ENCODE peak calls at places on chromosome 6, in ten cellular contexts. One of them, this sample, is unnamed.

GRCh38 chr6:107045733-107046312 is 17.8 kb downstream of the MTRES1 start:
- DNase-seq in stromal cell of bone marrow: no peak
- DNase-seq in AG10803: no peak
- DNase-seq in NCI-H1105: no peak
- DNase-seq in KBM-7: no peak
- DNase-seq in sciatic nerve: no peak
- DNase-seq in NCI-H774: no peak
- DNase-seq in iris pigment epithelial cell: peak
- DNase-seq in neural crest cell: no peak
- DNase-seq in COR-L47: no peak
- DNase-seq in this sample: no peak

GRCh38 chr6:131949909-131950766 is 1.0 kb downstream of the CCN2 start:
- DNase-seq in stromal cell of bone marrow: peak
- DNase-seq in AG10803: peak
- DNase-seq in NCI-H1105: peak
- DNase-seq in KBM-7: peak
- DNase-seq in sciatic nerve: peak
- DNase-seq in NCI-H774: peak
- DNase-seq in iris pigment epithelial cell: peak
- DNase-seq in neural crest cell: peak
- DNase-seq in COR-L47: peak
- DNase-seq in this sample: peak

GRCh38 chr6:39913391-39913916 is 20.8 kb downstream of the MOCS1 start:
- DNase-seq in stromal cell of bone marrow: no peak
- DNase-seq in AG10803: no peak
- DNase-seq in NCI-H1105: no peak
- DNase-seq in KBM-7: no peak
- DNase-seq in sciatic nerve: no peak
- DNase-seq in NCI-H774: no peak
- DNase-seq in iris pigment epithelial cell: no peak
- DNase-seq in neural crest cell: no peak
- DNase-seq in COR-L47: no peak
- DNase-seq in this sample: no peak

GRCh38 chr6:67009818-67010217 is 1302.8 kb upstream of the EYS start:
- DNase-seq in stromal cell of bone marrow: no peak
- DNase-seq in AG10803: no peak
- DNase-seq in NCI-H1105: no peak
- DNase-seq in KBM-7: no peak
- DNase-seq in sciatic nerve: no peak
- DNase-seq in NCI-H774: no peak
- DNase-seq in iris pigment epithelial cell: no peak
- DNase-seq in neural crest cell: no peak
- DNase-seq in COR-L47: no peak
- DNase-seq in this sample: no peak

GRCh38 chr6:110509617-110510231 is 33.3 kb upstream of the SLC22A16 start:
- DNase-seq in stromal cell of bone marrow: peak
- DNase-seq in AG10803: peak
- DNase-seq in NCI-H1105: no peak
- DNase-seq in KBM-7: peak
- DNase-seq in sciatic nerve: no peak
- DNase-seq in NCI-H774: no peak
- DNase-seq in iris pigment epithelial cell: peak
- DNase-seq in neural crest cell: no peak
- DNase-seq in COR-L47: no peak
- DNase-seq in this sample: no peak

GRCh38 chr6:142975272-142975805 is 30.4 kb upstream of the HIVEP2 start:
- DNase-seq in stromal cell of bone marrow: no peak
- DNase-seq in AG10803: no peak
- DNase-seq in NCI-H1105: no peak
- DNase-seq in KBM-7: no peak
- DNase-seq in sciatic nerve: no peak
- DNase-seq in NCI-H774: no peak
- DNase-seq in iris pigment epithelial cell: no peak
- DNase-seq in neural crest cell: no peak
- DNase-seq in COR-L47: no peak
- DNase-seq in this sample: no peak

GRCh38 chr6:63740709-63741108 is 105.1 kb downstream of the PHF3 start:
- DNase-seq in stromal cell of bone marrow: peak
- DNase-seq in AG10803: peak
- DNase-seq in NCI-H1105: no peak
- DNase-seq in KBM-7: no peak
- DNase-seq in sciatic nerve: no peak
- DNase-seq in NCI-H774: no peak
- DNase-seq in iris pigment epithelial cell: peak
- DNase-seq in neural crest cell: no peak
- DNase-seq in COR-L47: no peak
- DNase-seq in this sample: no peak

GRCh38 chr6:16540804-16541752 is 220.2 kb downstream of the ATXN1 start:
- DNase-seq in stromal cell of bone marrow: no peak
- DNase-seq in AG10803: peak
- DNase-seq in NCI-H1105: no peak
- DNase-seq in KBM-7: no peak
- DNase-seq in sciatic nerve: peak
- DNase-seq in NCI-H774: no peak
- DNase-seq in iris pigment epithelial cell: no peak
- DNase-seq in neural crest cell: no peak
- DNase-seq in COR-L47: no peak
- DNase-seq in this sample: no peak

GRCh38 chr6:166413491-166413951 is 30.8 kb upstream of the MPC1 start:
- DNase-seq in stromal cell of bone marrow: no peak
- DNase-seq in AG10803: no peak
- DNase-seq in NCI-H1105: no peak
- DNase-seq in KBM-7: no peak
- DNase-seq in sciatic nerve: peak
- DNase-seq in NCI-H774: no peak
- DNase-seq in iris pigment epithelial cell: no peak
- DNase-seq in neural crest cell: no peak
- DNase-seq in COR-L47: no peak
- DNase-seq in this sample: no peak

GRCh38 chr6:43582911-43583310 is 6.9 kb downstream of the POLH start:
- DNase-seq in stromal cell of bone marrow: no peak
- DNase-seq in AG10803: peak
- DNase-seq in NCI-H1105: no peak
- DNase-seq in KBM-7: no peak
- DNase-seq in sciatic nerve: no peak
- DNase-seq in NCI-H774: no peak
- DNase-seq in iris pigment epithelial cell: no peak
- DNase-seq in neural crest cell: no peak
- DNase-seq in COR-L47: no peak
- DNase-seq in this sample: no peak

GRCh38 chr6:131453803-131454202 is 119.2 kb upstream of the ARG1 start:
- DNase-seq in stromal cell of bone marrow: no peak
- DNase-seq in AG10803: no peak
- DNase-seq in NCI-H1105: no peak
- DNase-seq in KBM-7: no peak
- DNase-seq in sciatic nerve: no peak
- DNase-seq in NCI-H774: no peak
- DNase-seq in iris pigment epithelial cell: no peak
- DNase-seq in neural crest cell: no peak
- DNase-seq in COR-L47: no peak
- DNase-seq in this sample: no peak

GRCh38 chr6:122381494-122382083 is 17.9 kb upstream of the HSF2 start:
- DNase-seq in stromal cell of bone marrow: peak
- DNase-seq in AG10803: peak
- DNase-seq in NCI-H1105: peak
- DNase-seq in KBM-7: peak
- DNase-seq in sciatic nerve: no peak
- DNase-seq in NCI-H774: peak
- DNase-seq in iris pigment epithelial cell: peak
- DNase-seq in neural crest cell: peak
- DNase-seq in COR-L47: peak
- DNase-seq in this sample: peak

GRCh38 chr6:33320315-33321181 is 3.0 kb upstream of the ZBTB22 start:
- DNase-seq in stromal cell of bone marrow: peak
- DNase-seq in AG10803: peak
- DNase-seq in NCI-H1105: no peak
- DNase-seq in KBM-7: no peak
- DNase-seq in sciatic nerve: peak
- DNase-seq in NCI-H774: no peak
- DNase-seq in iris pigment epithelial cell: peak
- DNase-seq in neural crest cell: no peak
- DNase-seq in COR-L47: no peak
- DNase-seq in this sample: no peak

GRCh38 chr6:71468841-71469750 is 180.5 kb downstream of the OGFRL1 start:
- DNase-seq in stromal cell of bone marrow: peak
- DNase-seq in AG10803: peak
- DNase-seq in NCI-H1105: no peak
- DNase-seq in KBM-7: no peak
- DNase-seq in sciatic nerve: no peak
- DNase-seq in NCI-H774: no peak
- DNase-seq in iris pigment epithelial cell: peak
- DNase-seq in neural crest cell: no peak
- DNase-seq in COR-L47: no peak
- DNase-seq in this sample: no peak

GRCh38 chr6:12504325-12504966 is 212.1 kb upstream of the PHACTR1 start:
- DNase-seq in stromal cell of bone marrow: no peak
- DNase-seq in AG10803: no peak
- DNase-seq in NCI-H1105: no peak
- DNase-seq in KBM-7: peak
- DNase-seq in sciatic nerve: no peak
- DNase-seq in NCI-H774: no peak
- DNase-seq in iris pigment epithelial cell: peak
- DNase-seq in neural crest cell: no peak
- DNase-seq in COR-L47: no peak
- DNase-seq in this sample: no peak

GRCh38 chr6:30481213-30481964 is 7.9 kb upstream of the HLA-E start:
- DNase-seq in stromal cell of bone marrow: no peak
- DNase-seq in AG10803: no peak
- DNase-seq in NCI-H1105: no peak
- DNase-seq in KBM-7: no peak
- DNase-seq in sciatic nerve: no peak
- DNase-seq in NCI-H774: no peak
- DNase-seq in iris pigment epithelial cell: no peak
- DNase-seq in neural crest cell: no peak
- DNase-seq in COR-L47: no peak
- DNase-seq in this sample: no peak

GRCh38 chr6:107323133-107323785 is 136.1 kb downstream of the PDSS2 start:
- DNase-seq in stromal cell of bone marrow: peak
- DNase-seq in AG10803: peak
- DNase-seq in NCI-H1105: no peak
- DNase-seq in KBM-7: no peak
- DNase-seq in sciatic nerve: no peak
- DNase-seq in NCI-H774: no peak
- DNase-seq in iris pigment epithelial cell: peak
- DNase-seq in neural crest cell: no peak
- DNase-seq in COR-L47: no peak
- DNase-seq in this sample: no peak

GRCh38 chr6:158665332-158665731 is 15.5 kb downstream of the SYTL3 start:
- DNase-seq in stromal cell of bone marrow: no peak
- DNase-seq in AG10803: no peak
- DNase-seq in NCI-H1105: no peak
- DNase-seq in KBM-7: no peak
- DNase-seq in sciatic nerve: no peak
- DNase-seq in NCI-H774: no peak
- DNase-seq in iris pigment epithelial cell: no peak
- DNase-seq in neural crest cell: no peak
- DNase-seq in COR-L47: no peak
- DNase-seq in this sample: no peak

GRCh38 chr6:167829513-167829912 is 2.8 kb downstream of the AFDN start:
- DNase-seq in stromal cell of bone marrow: no peak
- DNase-seq in AG10803: no peak
- DNase-seq in NCI-H1105: no peak
- DNase-seq in KBM-7: no peak
- DNase-seq in sciatic nerve: no peak
- DNase-seq in NCI-H774: no peak
- DNase-seq in iris pigment epithelial cell: no peak
- DNase-seq in neural crest cell: no peak
- DNase-seq in COR-L47: no peak
- DNase-seq in this sample: no peak

GRCh38 chr6:156780962-156781705 is 4.0 kb downstream of the ARID1B start:
- DNase-seq in stromal cell of bone marrow: no peak
- DNase-seq in AG10803: no peak
- DNase-seq in NCI-H1105: no peak
- DNase-seq in KBM-7: peak
- DNase-seq in sciatic nerve: no peak
- DNase-seq in NCI-H774: no peak
- DNase-seq in iris pigment epithelial cell: no peak
- DNase-seq in neural crest cell: no peak
- DNase-seq in COR-L47: no peak
- DNase-seq in this sample: no peak

GRCh38 chr6:3209114-3210023 is 18.1 kb downstream of the TUBB2B start:
- DNase-seq in stromal cell of bone marrow: peak
- DNase-seq in AG10803: peak
- DNase-seq in NCI-H1105: no peak
- DNase-seq in KBM-7: no peak
- DNase-seq in sciatic nerve: peak
- DNase-seq in NCI-H774: peak
- DNase-seq in iris pigment epithelial cell: peak
- DNase-seq in neural crest cell: no peak
- DNase-seq in COR-L47: peak
- DNase-seq in this sample: peak

GRCh38 chr6:25188232-25188631 is 90.9 kb upstream of the CARMIL1 start:
- DNase-seq in stromal cell of bone marrow: no peak
- DNase-seq in AG10803: no peak
- DNase-seq in NCI-H1105: no peak
- DNase-seq in KBM-7: no peak
- DNase-seq in sciatic nerve: no peak
- DNase-seq in NCI-H774: no peak
- DNase-seq in iris pigment epithelial cell: no peak
- DNase-seq in neural crest cell: no peak
- DNase-seq in COR-L47: no peak
- DNase-seq in this sample: no peak

GRCh38 chr6:155100087-155100486 is 105.0 kb downstream of the TIAM2 start:
- DNase-seq in stromal cell of bone marrow: no peak
- DNase-seq in AG10803: no peak
- DNase-seq in NCI-H1105: peak
- DNase-seq in KBM-7: no peak
- DNase-seq in sciatic nerve: no peak
- DNase-seq in NCI-H774: peak
- DNase-seq in iris pigment epithelial cell: peak
- DNase-seq in neural crest cell: no peak
- DNase-seq in COR-L47: peak
- DNase-seq in this sample: peak

GRCh38 chr6:20203561-20204528 is 8.4 kb downstream of the MBOAT1 start:
- DNase-seq in stromal cell of bone marrow: no peak
- DNase-seq in AG10803: no peak
- DNase-seq in NCI-H1105: no peak
- DNase-seq in KBM-7: no peak
- DNase-seq in sciatic nerve: no peak
- DNase-seq in NCI-H774: no peak
- DNase-seq in iris pigment epithelial cell: no peak
- DNase-seq in neural crest cell: no peak
- DNase-seq in COR-L47: no peak
- DNase-seq in this sample: no peak

GRCh38 chr6:167956983-167957492 is 40.4 kb upstream of the KIF25 start:
- DNase-seq in stromal cell of bone marrow: no peak
- DNase-seq in AG10803: peak
- DNase-seq in NCI-H1105: no peak
- DNase-seq in KBM-7: no peak
- DNase-seq in sciatic nerve: no peak
- DNase-seq in NCI-H774: no peak
- DNase-seq in iris pigment epithelial cell: peak
- DNase-seq in neural crest cell: no peak
- DNase-seq in COR-L47: no peak
- DNase-seq in this sample: no peak

GRCh38 chr6:127690092-127690491 is 113.1 kb downstream of the C6orf58 start:
- DNase-seq in stromal cell of bone marrow: peak
- DNase-seq in AG10803: peak
- DNase-seq in NCI-H1105: no peak
- DNase-seq in KBM-7: peak
- DNase-seq in sciatic nerve: no peak
- DNase-seq in NCI-H774: peak
- DNase-seq in iris pigment epithelial cell: peak
- DNase-seq in neural crest cell: no peak
- DNase-seq in COR-L47: no peak
- DNase-seq in this sample: no peak

GRCh38 chr6:42450314-42451145 is 1.2 kb downstream of the TRERF1 start:
- DNase-seq in stromal cell of bone marrow: no peak
- DNase-seq in AG10803: no peak
- DNase-seq in NCI-H1105: no peak
- DNase-seq in KBM-7: peak
- DNase-seq in sciatic nerve: no peak
- DNase-seq in NCI-H774: no peak
- DNase-seq in iris pigment epithelial cell: peak
- DNase-seq in neural crest cell: no peak
- DNase-seq in COR-L47: no peak
- DNase-seq in this sample: no peak

GRCh38 chr6:137233561-137234504 is 14.6 kb upstream of the IFNGR1 start:
- DNase-seq in stromal cell of bone marrow: peak
- DNase-seq in AG10803: peak
- DNase-seq in NCI-H1105: no peak
- DNase-seq in KBM-7: peak
- DNase-seq in sciatic nerve: no peak
- DNase-seq in NCI-H774: no peak
- DNase-seq in iris pigment epithelial cell: peak
- DNase-seq in neural crest cell: no peak
- DNase-seq in COR-L47: no peak
- DNase-seq in this sample: no peak